ENCODE peak calls at places on chromosomes 3 and 15, in eight cellular contexts. A is activated effector memory CD4-positive, alpha-beta T cell treated with anti-CD3 and anti-CD28 coated beads, Interleukin-2, amount 50 U/mL, for 16 hours; Y is SJSA1; X is non-pigmented ciliary epithelial cell; Q is amniotic stem cell; Z is memory B cell; R is NCI-H774; D is ELR. T is an unnamed sample.

GRCh38 chr15:66619152-66619903 is 53.5 kb upstream of the LCTL start:
- DNase-seq in A (peak; percentile 66), Y (peak; percentile 79), X (no peak), Q (peak; percentile 57), Z (peak; percentile 37), R (peak; percentile 20), D (peak; percentile 88), T (no peak)

GRCh38 chr3:194075802-194076460 is 60.0 kb upstream of the HES1 start:
- DNase-seq in A (no peak), Y (no peak), X (no peak), Q (no peak), Z (no peak), R (peak; percentile 38), D (no peak), T (no peak)

GRCh38 chr15:73873889-73874511 is 636 bp downstream of the TBC1D21 start:
- DNase-seq in A (peak; percentile 53), Y (peak; percentile 31), X (peak; percentile 23), Q (peak; percentile 23), Z (no peak), R (no peak), D (peak; percentile 75), T (peak; percentile 17)

GRCh38 chr15:85452436-85452835 is 72.0 kb downstream of the AKAP13 start:
- DNase-seq in A (no peak), Y (no peak), X (no peak), Q (no peak), Z (no peak), R (no peak), D (no peak), T (no peak)

GRCh38 chr15:57153140-57153539 is 223.2 kb upstream of the CGNL1 start:
- DNase-seq in A (no peak), Y (no peak), X (no peak), Q (no peak), Z (no peak), R (no peak), D (peak; percentile 62), T (no peak)

GRCh38 chr15:56857828-56858227 is 60.6 kb upstream of the TCF12 start:
- DNase-seq in A (no peak), Y (no peak), X (no peak), Q (no peak), Z (no peak), R (no peak), D (no peak), T (no peak)

GRCh38 chr15:62402687-62403086 is 237.6 kb upstream of the C2CD4B start:
- DNase-seq in A (no peak), Y (no peak), X (no peak), Q (no peak), Z (no peak), R (no peak), D (no peak), T (no peak)

GRCh38 chr3:13504161-13504831 is 24.2 kb downstream of the HDAC11 start:
- DNase-seq in A (no peak), Y (no peak), X (no peak), Q (peak; percentile 59), Z (no peak), R (no peak), D (peak; percentile 95), T (no peak)

GRCh38 chr3:129567176-129567705 is 24.3 kb downstream of the H1-8 start:
- DNase-seq in A (no peak), Y (no peak), X (no peak), Q (no peak), Z (no peak), R (no peak), D (no peak), T (no peak)

GRCh38 chr15:38377547-38378161 is 76.3 kb upstream of the FAM98B start:
- DNase-seq in A (no peak), Y (no peak), X (no peak), Q (no peak), Z (no peak), R (no peak), D (no peak), T (no peak)

GRCh38 chr3:44983413-44984040 is 7.5 kb downstream of the EXOSC7 start:
- DNase-seq in A (no peak), Y (no peak), X (no peak), Q (no peak), Z (no peak), R (no peak), D (no peak), T (no peak)

GRCh38 chr3:57048728-57049127 is 11.7 kb upstream of the SPATA12 start:
- DNase-seq in A (no peak), Y (no peak), X (no peak), Q (no peak), Z (no peak), R (no peak), D (no peak), T (no peak)

GRCh38 chr3:127042634-127043033 is 59.7 kb downstream of the PLXNA1 start:
- DNase-seq in A (peak; percentile 45), Y (no peak), X (no peak), Q (no peak), Z (no peak), R (no peak), D (no peak), T (no peak)

GRCh38 chr3:167740961-167741587 is 5.6 kb downstream of the SERPINI1 start:
- DNase-seq in A (peak; percentile 69), Y (no peak), X (no peak), Q (no peak), Z (no peak), R (no peak), D (peak; percentile 60), T (no peak)

GRCh38 chr3:126064627-126065258 is 19.2 kb downstream of the SLC41A3 start:
- DNase-seq in A (no peak), Y (no peak), X (no peak), Q (no peak), Z (no peak), R (no peak), D (no peak), T (no peak)

GRCh38 chr3:193851416-193851815 is 258.4 kb downstream of the OPA1 start:
- DNase-seq in A (no peak), Y (no peak), X (no peak), Q (no peak), Z (no peak), R (no peak), D (no peak), T (no peak)

GRCh38 chr3:39657075-39657474 is 152.3 kb upstream of the MYRIP start:
- DNase-seq in A (no peak), Y (no peak), X (no peak), Q (no peak), Z (no peak), R (no peak), D (no peak), T (no peak)

GRCh38 chr3:8278448-8278847 is 223.2 kb upstream of the LMCD1 start:
- DNase-seq in A (no peak), Y (no peak), X (no peak), Q (no peak), Z (no peak), R (no peak), D (no peak), T (no peak)

T was measured in AG04449.